ENCODE peak calls at places on chromosomes 7 and 10, in seven cellular contexts. E, O, F, S, W, B and N are unnamed samples.

GRCh38 chr10:78310481-78311080 is 276.9 kb downstream of the RPS24 start:
- DNase-seq in O (no peak), W (no peak), B (no peak), S (peak), F (no peak), E (no peak), N (no peak)

GRCh38 chr7:130294314-130294713 is 1.4 kb downstream of the CPA4 start:
- DNase-seq in O (peak), W (peak), F (no peak), S (no peak), E (no peak), B (no peak), N (no peak)

GRCh38 chr10:23540401-23540800 is 101.5 kb downstream of the OTUD1 start:
- DNase-seq in F (no peak), B (peak), O (no peak), W (no peak), E (no peak), S (no peak), N (peak)

GRCh38 chr7:514651-515598 is 4.7 kb downstream of the PDGFA start:
- DNase-seq in W (no peak), F (peak), O (peak), B (no peak), E (no peak), S (peak), N (peak)

GRCh38 chr10:7411671-7412481 is 1.0 kb upstream of the SFMBT2 start:
- DNase-seq in B (no peak), E (no peak), O (no peak), S (peak), F (peak), W (no peak), N (no peak)

GRCh38 chr10:110144526-110144925 is 62.9 kb upstream of the MXI1 start:
- DNase-seq in O (no peak), W (no peak), E (peak), F (no peak), B (no peak), S (no peak), N (no peak)

GRCh38 chr10:68406111-68406814 is 814 bp downstream of the RUFY2 start:
- DNase-seq in W (peak), O (peak), B (peak), S (peak), E (peak), F (peak), N (peak)

GRCh38 chr7:26930201-26930600 is 65.8 kb upstream of the SKAP2 start:
- DNase-seq in O (no peak), W (no peak), S (no peak), B (no peak), F (no peak), E (peak), N (peak)

GRCh38 chr7:86747698-86748097 is 104.0 kb downstream of the GRM3 start:
- DNase-seq in S (no peak), B (no peak), O (no peak), E (no peak), W (no peak), F (no peak), N (peak)

GRCh38 chr10:132371641-132372081 is 25.3 kb upstream of the PWWP2B start:
- DNase-seq in W (peak), E (no peak), S (no peak), F (no peak), B (no peak), O (no peak), N (no peak)

GRCh38 chr7:148262721-148263229 is 327.8 kb upstream of the C7orf33 start:
- DNase-seq in B (peak), W (peak), E (peak), S (peak), F (peak), O (peak), N (peak)

GRCh38 chr7:150516956-150517355 is 2.3 kb downstream of the GIMAP7 start:
- DNase-seq in S (no peak), W (no peak), F (no peak), O (no peak), B (no peak), E (no peak), N (no peak)

GRCh38 chr10:68423522-68423921 is 16.4 kb upstream of the RUFY2 start:
- DNase-seq in F (peak), S (no peak), W (no peak), B (no peak), O (no peak), E (no peak), N (no peak)

GRCh38 chr7:84455788-84456187 is 261.2 kb upstream of the SEMA3A start:
- DNase-seq in E (no peak), O (peak), W (no peak), B (no peak), S (no peak), F (no peak), N (no peak)

GRCh38 chr10:125206618-125207017 is 46.3 kb upstream of the CTBP2 start:
- DNase-seq in S (no peak), W (no peak), O (no peak), B (no peak), E (no peak), F (no peak), N (no peak)

GRCh38 chr7:13992621-13992982 is 3.1 kb upstream of the ETV1 start:
- DNase-seq in S (no peak), O (no peak), W (no peak), B (peak), E (no peak), F (no peak), N (no peak)

GRCh38 chr10:84201244-84201606 is 6.9 kb downstream of the CDHR1 start:
- DNase-seq in B (no peak), W (no peak), F (no peak), S (no peak), O (no peak), E (no peak), N (no peak)